ENCODE peak calls at places on chromosome 4, in ten cellular contexts. O is GM20000, K is A549, Z is hepatocyte, N is type B pancreatic cell, V is mesothelial cell of epicardium, D is cardiac fibroblast, C is heart right ventricle, L is heart left ventricle, F is neural crest cell. H is an unnamed sample.

GRCh38 chr4:37584087-37584486 is 102.1 kb downstream of the RELL1 start:
- DNase-seq in F (no peak), D (no peak), V (no peak), K (no peak), Z (peak), L (no peak), C (no peak), O (no peak), N (no peak), H (no peak)

GRCh38 chr4:123031664-123032063 is 109.3 kb upstream of the NUDT6 start:
- DNase-seq in N (no peak), D (no peak), C (no peak), Z (no peak), V (no peak), O (no peak), F (no peak), L (no peak), K (no peak), H (no peak)

GRCh38 chr4:3288571-3289094 is 4.2 kb upstream of the RGS12 start:
- DNase-seq in Z (no peak), K (no peak), D (no peak), L (peak), N (peak), F (no peak), O (no peak), C (no peak), V (no peak), H (no peak)

GRCh38 chr4:88457307-88458090 is 580 bp downstream of the HERC5 start:
- DNase-seq in L (peak), O (no peak), K (peak), D (peak), F (no peak), N (no peak), Z (peak), C (peak), V (peak), H (peak)

GRCh38 chr4:37893164-37893563 is 2.3 kb downstream of the TBC1D1 start:
- DNase-seq in K (no peak), V (no peak), N (no peak), L (no peak), C (no peak), Z (no peak), F (no peak), O (no peak), D (no peak), H (no peak)

GRCh38 chr4:137532869-137533236 is 559 bp upstream of the PCDH18 start:
- DNase-seq in D (peak), K (no peak), L (no peak), F (no peak), O (peak), C (no peak), N (no peak), V (no peak), Z (no peak), H (no peak)

GRCh38 chr4:56619160-56619559 is 61.9 kb downstream of the HOPX start:
- DNase-seq in Z (no peak), L (no peak), K (no peak), D (peak), N (no peak), C (no peak), O (no peak), F (no peak), V (no peak), H (no peak)

GRCh38 chr4:72348701-72349100 is 220.3 kb downstream of the ADAMTS3 start:
- DNase-seq in O (no peak), V (no peak), F (no peak), D (no peak), K (no peak), C (no peak), L (no peak), N (no peak), Z (no peak), H (no peak)

GRCh38 chr4:41214158-41215146 is at the start of gene APBB2:
- DNase-seq in L (peak), D (peak), N (peak), F (peak), K (peak), O (peak), C (peak), V (peak), Z (peak), H (peak)

GRCh38 chr4:150867148-150867547 is 147.9 kb downstream of the LRBA start:
- DNase-seq in V (no peak), O (peak), D (peak), F (peak), K (peak), Z (peak), C (peak), L (no peak), N (no peak), H (peak)

GRCh38 chr4:5887361-5888221 is 5.3 kb downstream of the CRMP1 start:
- DNase-seq in K (no peak), N (no peak), D (no peak), V (no peak), L (no peak), Z (peak), F (peak), C (no peak), O (peak), H (no peak)

GRCh38 chr4:1072830-1073446 is 40.4 kb downstream of the RNF212 start:
- DNase-seq in C (peak), O (peak), D (peak), N (no peak), K (peak), L (no peak), Z (peak), F (peak), V (no peak), H (peak)

GRCh38 chr4:145883173-145883572 is 55.5 kb downstream of the ZNF827 start:
- DNase-seq in F (no peak), O (no peak), N (no peak), V (no peak), L (no peak), K (no peak), D (no peak), C (no peak), Z (no peak), H (no peak)

GRCh38 chr4:126697748-126698147 is 935.0 kb upstream of the INTU start:
- DNase-seq in D (no peak), Z (no peak), K (no peak), O (no peak), F (no peak), L (no peak), C (no peak), V (no peak), N (no peak), H (no peak)

GRCh38 chr4:188680004-188680666 is 540.9 kb downstream of the TRIML1 start:
- DNase-seq in K (no peak), Z (no peak), D (no peak), N (no peak), F (no peak), O (no peak), C (no peak), V (no peak), L (no peak), H (no peak)

GRCh38 chr4:74543247-74543670 is 98.3 kb downstream of the AREG start:
- DNase-seq in Z (peak), L (no peak), O (peak), N (no peak), D (no peak), V (no peak), C (no peak), K (no peak), F (no peak), H (peak)

GRCh38 chr4:16227462-16227868 is 1.2 kb upstream of the TAPT1 start:
- DNase-seq in V (no peak), C (peak), Z (peak), N (no peak), K (no peak), D (peak), F (no peak), O (no peak), L (peak), H (no peak)

GRCh38 chr4:107825072-107825789 is 499 bp downstream of the SGMS2 start:
- DNase-seq in F (peak), V (peak), O (peak), K (peak), N (peak), D (peak), L (peak), C (peak), Z (peak), H (no peak)

GRCh38 chr4:141890279-141890678 is 253.9 kb downstream of the IL15 start:
- DNase-seq in C (no peak), N (no peak), Z (no peak), L (no peak), D (peak), O (no peak), F (no peak), K (no peak), V (no peak), H (no peak)

GRCh38 chr4:175671491-175671934 is 140.6 kb downstream of the GPM6A start:
- DNase-seq in L (no peak), D (no peak), C (no peak), K (peak), N (no peak), F (no peak), V (no peak), O (no peak), Z (peak), H (peak)

GRCh38 chr4:172762902-172763301 is 405.7 kb upstream of the GALNT7 start:
- DNase-seq in D (no peak), K (no peak), L (no peak), N (no peak), V (no peak), O (no peak), Z (no peak), C (no peak), F (no peak), H (no peak)

GRCh38 chr4:129403848-129404247 is 307.9 kb downstream of the C4orf33 start:
- DNase-seq in D (no peak), V (no peak), C (no peak), N (no peak), K (no peak), F (no peak), Z (no peak), O (no peak), L (no peak), H (no peak)

GRCh38 chr4:102642571-102643298 is 118.0 kb downstream of the MANBA start:
- DNase-seq in N (no peak), O (no peak), V (no peak), D (peak), F (no peak), L (no peak), K (no peak), Z (no peak), C (peak), H (no peak)

GRCh38 chr4:127521463-127521862 is 111.3 kb upstream of the INTU start:
- DNase-seq in V (no peak), D (no peak), L (no peak), C (no peak), O (no peak), F (no peak), K (no peak), N (no peak), Z (no peak), H (no peak)

GRCh38 chr4:124060261-124060918 is 652.1 kb downstream of the ANKRD50 start:
- DNase-seq in O (no peak), K (no peak), L (peak), Z (peak), V (no peak), D (peak), F (no peak), C (peak), N (no peak), H (no peak)

GRCh38 chr4:181908168-181908567 is 335.0 kb upstream of the TENM3 start:
- DNase-seq in L (no peak), C (no peak), D (no peak), F (no peak), Z (no peak), K (no peak), O (peak), N (no peak), V (no peak), H (no peak)

GRCh38 chr4:106258145-106259045 is 57.6 kb downstream of the TBCK start:
- DNase-seq in C (no peak), Z (no peak), L (no peak), F (no peak), K (no peak), N (no peak), D (no peak), V (no peak), O (no peak), H (no peak)

GRCh38 chr4:17494258-17494657 is 17.6 kb downstream of the QDPR start:
- DNase-seq in O (no peak), Z (peak), F (no peak), D (peak), V (no peak), K (peak), N (no peak), L (no peak), C (no peak), H (no peak)

GRCh38 chr4:30172416-30172815 is 547.8 kb upstream of the PCDH7 start:
- DNase-seq in N (no peak), V (no peak), O (no peak), C (no peak), K (no peak), Z (no peak), D (no peak), F (no peak), L (no peak), H (no peak)

GRCh38 chr4:64756016-64756415 is 346.8 kb upstream of the TECRL start:
- DNase-seq in O (no peak), K (no peak), F (no peak), L (no peak), N (no peak), C (no peak), V (no peak), D (no peak), Z (no peak), H (no peak)

GRCh38 chr4:118012142-118012541 is 22.1 kb upstream of the NDST3 start:
- DNase-seq in F (no peak), D (no peak), Z (no peak), C (no peak), N (no peak), O (no peak), V (no peak), L (no peak), K (no peak), H (no peak)
- TF ChIP-seq CTCF in F (peak), D (peak), Z (no peak), C (no peak), N (peak), O (no peak), V (peak), L (no peak), K (no peak), H (no peak)

DNA sequence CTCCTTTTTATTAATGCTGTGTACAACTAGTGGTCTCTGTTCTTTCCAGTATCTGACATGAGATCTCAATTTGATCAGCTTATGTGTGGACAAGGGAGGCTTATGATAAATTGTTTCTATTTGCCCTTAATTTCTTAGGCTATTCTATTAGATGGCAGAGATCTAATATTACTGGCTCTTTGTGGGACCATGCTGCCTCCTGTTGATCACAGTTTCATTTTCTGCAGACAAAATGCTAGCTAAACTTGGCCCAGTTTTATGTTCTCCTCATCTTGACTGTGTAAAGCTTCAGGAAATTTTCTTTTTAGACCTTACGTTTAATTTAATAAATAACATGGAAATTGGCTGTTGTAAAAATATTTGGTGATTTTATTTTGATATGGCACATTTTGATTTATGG is 627.1 kb upstream of the AADAT start:
- DNase-seq in N (no peak), F (no peak), Z (no peak), K (no peak), O (no peak), D (no peak), C (no peak), L (no peak), V (no peak), H (no peak)
- TF ChIP-seq CTCF in N (no peak), F (no peak), Z (peak), K (no peak), O (no peak), D (no peak), C (no peak), L (no peak), V (no peak), H (no peak)

DNA sequence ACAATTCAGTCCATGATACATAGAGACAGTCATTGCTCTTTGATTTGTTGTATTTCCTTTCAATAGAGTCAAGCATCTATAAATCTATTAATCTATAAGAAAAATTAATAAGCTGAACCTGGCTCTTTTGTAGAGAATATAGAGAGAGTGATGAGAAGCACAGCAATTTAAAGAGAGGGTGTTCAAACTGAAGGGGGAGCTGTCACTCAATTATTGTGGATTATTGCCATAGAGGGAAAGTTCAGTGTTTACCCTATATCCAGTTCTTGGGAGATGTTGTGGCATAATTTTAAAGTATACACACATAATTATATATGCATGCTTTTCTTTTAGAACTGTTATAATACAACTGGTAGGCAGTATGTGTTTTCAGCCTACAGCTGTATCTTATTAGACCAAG is 1469.0 kb upstream of the PABPC4L start:
- DNase-seq in N (no peak), C (no peak), O (no peak), F (no peak), Z (no peak), V (no peak), D (no peak), K (no peak), L (no peak), H (no peak)
- TF ChIP-seq CTCF in N (no peak), C (no peak), O (no peak), F (no peak), Z (no peak), V (no peak), D (no peak), K (no peak), L (no peak), H (no peak)

GRCh38 chr4:153834901-153835300 is 46.0 kb upstream of the SFRP2 start:
- DNase-seq in Z (no peak), V (no peak), O (no peak), N (no peak), C (no peak), F (no peak), L (no peak), D (no peak), K (no peak), H (no peak)
- TF ChIP-seq CTCF in Z (no peak), V (no peak), O (no peak), N (no peak), C (no peak), F (no peak), L (no peak), D (no peak), K (no peak), H (no peak)

H was measured in GM10248.